ENCODE peak calls at places on chromosomes 2 and 18, in six cellular contexts. C is BJ; Z is naive thymus-derived CD4-positive, alpha-beta T cell; S is tibial nerve; I is CD4-positive, CD25-positive, alpha-beta regulatory T cell; J is WERI-Rb-1. P is an unnamed sample.

GRCh38 chr18:37261988-37262387 is 303.6 kb downstream of the CELF4 start:
- DNase-seq in C (no peak), Z (no peak), S (no peak), I (no peak), J (no peak), P (no peak)

GRCh38 chr2:239965318-239965717 is 59.8 kb downstream of the NDUFA10 start:
- DNase-seq in C (no peak), Z (no peak), S (no peak), I (no peak), J (no peak), P (no peak)

GRCh38 chr18:22279741-22280452 is 110.5 kb downstream of the GATA6 start:
- DNase-seq in C (no peak), Z (no peak), S (no peak), I (no peak), J (no peak), P (no peak)

GRCh38 chr18:74411475-74411874 is 45.6 kb downstream of the DIPK1C start:
- DNase-seq in C (no peak), Z (no peak), S (no peak), I (no peak), J (no peak), P (no peak)

GRCh38 chr2:112784199-112785189 is at the start of gene IL1A:
- DNase-seq in C (no peak), Z (no peak), S (no peak), I (no peak), J (no peak), P (no peak)

GRCh38 chr2:18009891-18010290 is 131.4 kb downstream of the KCNS3 start:
- DNase-seq in C (no peak), Z (no peak), S (no peak), I (no peak), J (no peak), P (no peak)

GRCh38 chr2:8926356-8926755 is 77.1 kb downstream of the MBOAT2 start:
- DNase-seq in C (no peak), Z (no peak), S (peak; percentile 15), I (no peak), J (no peak), P (no peak)

GRCh38 chr2:45469314-45470099 is 141.6 kb downstream of the SRBD1 start:
- DNase-seq in C (no peak), Z (no peak), S (no peak), I (no peak), J (no peak), P (no peak)

GRCh38 chr2:223860809-223861738 is 23.7 kb upstream of the AP1S3 start:
- DNase-seq in C (no peak), Z (no peak), S (no peak), I (no peak), J (no peak), P (no peak)

GRCh38 chr2:23366720-23367119 is 18.3 kb upstream of the KLHL29 start:
- DNase-seq in C (no peak), Z (no peak), S (no peak), I (no peak), J (no peak), P (no peak)

GRCh38 chr18:21450913-21451312 is 149.6 kb downstream of the ESCO1 start:
- DNase-seq in C (no peak), Z (no peak), S (no peak), I (no peak), J (no peak), P (no peak)

DNA sequence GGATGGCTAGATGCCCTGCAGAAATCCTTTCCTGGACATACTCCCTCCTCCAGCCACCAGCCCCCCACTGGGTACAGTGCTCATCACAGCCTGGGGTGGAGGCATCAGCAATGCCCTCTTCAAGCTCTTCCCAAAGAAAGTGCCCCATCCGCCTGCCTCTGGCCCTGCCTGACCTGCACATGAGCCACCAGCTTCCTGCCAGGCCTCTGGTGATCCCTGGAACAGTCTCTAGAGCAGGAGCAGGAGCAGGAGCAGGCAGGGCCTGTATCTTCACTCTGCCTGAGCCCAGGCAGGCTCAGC is 54.1 kb upstream of the CAB39 start:
- DNase-seq in C (no peak), Z (no peak), S (no peak), I (no peak), J (no peak), P (no peak)
- H3K4me3 ChIP-seq in C (no peak overlapping the region), Z (no peak overlapping the region), S (no peak overlapping the region), I (peak overlapping the region; percentile 43), J (no peak overlapping the region), P (peak overlapping the region; percentile 58)

DNA sequence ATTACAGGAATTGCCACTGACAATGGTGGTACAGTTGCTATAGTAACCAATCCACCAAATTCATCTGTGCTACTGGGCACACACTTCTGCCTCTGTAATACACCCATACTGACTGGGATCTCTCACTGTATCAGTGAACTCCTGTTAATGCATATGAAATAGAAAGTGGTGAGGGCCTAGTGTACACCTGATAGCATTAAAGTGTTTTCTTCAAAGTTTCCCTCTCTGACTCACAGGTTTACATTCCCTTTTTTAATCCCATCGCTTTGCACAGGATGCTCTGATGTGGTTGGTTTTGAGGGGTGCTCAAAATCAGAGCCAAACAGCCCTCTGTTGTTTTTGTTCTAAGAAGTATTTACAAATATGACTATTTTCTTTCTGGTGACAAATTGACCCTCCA is 13.1 kb downstream of the KLHL14 start:
- DNase-seq in C (no peak), Z (no peak), S (no peak), I (no peak), J (no peak), P (no peak)
- H3K4me3 ChIP-seq in C (no peak overlapping the region), Z (no peak overlapping the region), S (no peak overlapping the region), I (no peak overlapping the region), J (no peak overlapping the region), P (no peak overlapping the region)

GRCh38 chr2:109616184-109616583 is 2.0 kb downstream of the SOWAHC start:
- DNase-seq in C (no peak), Z (no peak), S (no peak), I (no peak), J (no peak), P (no peak)

GRCh38 chr2:109614715-109615636 is 812 bp downstream of the SOWAHC start:
- DNase-seq in C (no peak), Z (peak; percentile 14), S (no peak), I (no peak), J (no peak), P (no peak)

GRCh38 chr2:109612991-109613921 is 510 bp downstream of the SEPTIN10 start:
- DNase-seq in C (no peak), Z (no peak), S (peak; percentile 30), I (no peak), J (no peak), P (no peak)

GRCh38 chr2:109613922-109614714 is at the start of the genes SEPTIN10 and SOWAHC:
- DNase-seq in C (peak; percentile 96), Z (peak; percentile 86), S (peak; percentile 94), I (peak; percentile 77), J (peak; percentile 98), P (no peak)

GRCh38 chr2:109615637-109616144 is 1.5 kb downstream of the SOWAHC start:
- DNase-seq in C (no peak), Z (no peak), S (no peak), I (no peak), J (no peak), P (no peak)
- H3K4me3 ChIP-seq in C (peak overlapping the region; percentile 81), Z (no peak overlapping the region), S (peak overlapping the region; percentile 86), I (no peak overlapping the region), J (no peak overlapping the region), P (no peak overlapping the region)

GRCh38 chr2:145751634-145752033 is 1231.7 kb upstream of the ZEB2 start:
- DNase-seq in C (no peak), Z (no peak), S (no peak), I (no peak), J (no peak), P (no peak)
- H3K4me3 ChIP-seq in C (no peak overlapping the region), Z (no peak overlapping the region), S (no peak overlapping the region), I (no peak overlapping the region), J (no peak overlapping the region), P (no peak overlapping the region)

GRCh38 chr2:119680457-119681195 is 1.6 kb downstream of the TMEM177 start:
- DNase-seq in C (no peak), Z (no peak), S (no peak), I (no peak), J (no peak), P (no peak)
- H3K4me3 ChIP-seq in C (no peak overlapping the region), Z (no peak overlapping the region), S (no peak overlapping the region), I (no peak overlapping the region), J (no peak overlapping the region), P (peak overlapping the region; percentile 91)

GRCh38 chr2:241378816-241379215 is 22.7 kb downstream of the FARP2 start:
- DNase-seq in C (no peak), Z (no peak), S (no peak), I (no peak), J (no peak), P (no peak)
- H3K4me3 ChIP-seq in C (no peak overlapping the region), Z (no peak overlapping the region), S (no peak overlapping the region), I (no peak overlapping the region), J (no peak overlapping the region), P (no peak overlapping the region)

GRCh38 chr2:218878486-218878885 is 2.2 kb upstream of the WNT10A start:
- DNase-seq in C (no peak), Z (no peak), S (no peak), I (no peak), J (no peak), P (no peak)
- H3K4me3 ChIP-seq in C (no peak overlapping the region), Z (no peak overlapping the region), S (no peak overlapping the region), I (no peak overlapping the region), J (no peak overlapping the region), P (no peak overlapping the region)